ENCODE peak calls at places on chromosomes 4 and X, in ten cellular contexts. C is activated naive CD8-positive, alpha-beta T cell treated with anti-CD3 and anti-CD28 coated beads for 36 hours; K is NCI-H774; H is astrocyte of the spinal cord; E is epithelial cell of proximal tubule; A is osteocyte; V is NAMALWA; B is hypothalamus; J is naive thymus-derived CD8-positive, alpha-beta T cell; X is nucleus accumbens. Z is an unnamed sample.

GRCh38 chrX:153768311-153769157 is 4.5 kb downstream of the PLXNB3 start:
- DNase-seq in H (no peak), E (no peak), C (no peak), V (no peak), X (no peak), B (no peak), A (no peak), J (no peak), K (no peak), Z (no peak)

GRCh38 chr4:8646296-8647093 is 53.9 kb downstream of the CPZ start:
- DNase-seq in E (no peak), K (no peak), B (no peak), H (no peak), C (no peak), J (no peak), X (no peak), V (no peak), A (peak), Z (no peak)

GRCh38 chr4:113524505-113525186 is 236.9 kb downstream of the CAMK2D start:
- DNase-seq in V (no peak), H (no peak), B (no peak), X (no peak), K (no peak), J (no peak), A (no peak), E (no peak), C (no peak), Z (no peak)

GRCh38 chr4:41120297-41121217 is 93.8 kb downstream of the APBB2 start:
- DNase-seq in X (peak), C (no peak), V (no peak), B (peak), E (no peak), A (no peak), K (no peak), J (no peak), H (peak), Z (peak)

GRCh38 chr4:144611850-144612249 is 34.1 kb upstream of the HHIP start:
- DNase-seq in A (no peak), V (peak), J (no peak), E (no peak), X (peak), B (no peak), K (no peak), H (no peak), C (no peak), Z (peak)

GRCh38 chr4:118833192-118833820 is 2.6 kb downstream of the SEC24D start:
- DNase-seq in B (no peak), X (no peak), H (no peak), V (no peak), K (no peak), C (no peak), E (no peak), J (no peak), A (no peak), Z (no peak)

GRCh38 chr4:83114576-83114975 is at the start of gene PLAC8:
- DNase-seq in J (no peak), A (no peak), B (no peak), V (peak), E (no peak), K (no peak), X (no peak), H (peak), C (peak), Z (no peak)

GRCh38 chr4:133555671-133556070 is 406.6 kb downstream of the PCDH10 start:
- DNase-seq in V (no peak), A (no peak), K (no peak), H (peak), X (no peak), C (no peak), E (no peak), B (no peak), J (no peak), Z (no peak)

GRCh38 chr4:73730292-73730691 is 10.1 kb upstream of the CXCL8 start:
- DNase-seq in B (no peak), J (no peak), X (no peak), E (no peak), V (no peak), K (peak), C (no peak), A (no peak), H (peak), Z (no peak)

GRCh38 chrX:24214568-24214967 is 65.0 kb downstream of the ZFX start:
- DNase-seq in C (no peak), J (no peak), E (no peak), H (no peak), V (no peak), X (no peak), K (no peak), A (no peak), B (no peak), Z (no peak)

GRCh38 chrX:148380614-148381561 is 119.5 kb upstream of the AFF2 start:
- DNase-seq in X (no peak), A (no peak), V (peak), K (no peak), B (no peak), E (no peak), J (no peak), H (no peak), C (peak), Z (no peak)

GRCh38 chrX:77014655-77015377 is 432.4 kb upstream of the FGF16 start:
- DNase-seq in X (peak), J (no peak), H (peak), A (no peak), B (peak), V (no peak), K (peak), E (no peak), C (no peak), Z (peak)

GRCh38 chr4:78002260-78002659 is 54.9 kb upstream of the FRAS1 start:
- DNase-seq in K (no peak), J (no peak), E (no peak), B (no peak), A (no peak), X (no peak), C (no peak), V (no peak), H (peak), Z (no peak)

GRCh38 chrX:20267924-20268701 is 1.4 kb upstream of the RPS6KA3 start:
- DNase-seq in K (no peak), X (no peak), V (no peak), B (peak), H (peak), J (no peak), C (peak), A (no peak), E (no peak), Z (peak)

GRCh38 chr4:47122592-47123291 is 91.4 kb downstream of the GABRB1 start:
- DNase-seq in J (no peak), E (peak), V (peak), X (peak), H (peak), C (peak), A (peak), B (peak), K (peak), Z (peak)